ENCODE peak calls at places on chromosomes 13 and 19, in four cellular contexts. P is AG04450, K is A549, I is RWPE1. W is an unnamed sample.

GRCh38 chr13:36752673-36753072 is 66.3 kb upstream of the RFXAP start:
- DNase-seq in I (no peak), K (no peak), P (no peak), W (no peak)

GRCh38 chr13:83327091-83327490 is 555.2 kb downstream of the SLITRK1 start:
- DNase-seq in K (no peak), I (no peak), P (no peak), W (no peak)

GRCh38 chr19:17402982-17403855 is 2.2 kb downstream of the BST2 start:
- DNase-seq in K (peak), P (no peak), I (peak), W (no peak)

GRCh38 chr19:3440082-3440481 is 40.2 kb downstream of the SMIM24 start:
- DNase-seq in I (no peak), K (peak), P (no peak), W (peak)

GRCh38 chr19:48029431-48029830 is 14.4 kb downstream of the CABP5 start:
- DNase-seq in I (no peak), P (no peak), K (no peak), W (no peak)

GRCh38 chr19:10760268-10760944 is 42.5 kb downstream of the DNM2 start:
- DNase-seq in K (no peak), P (no peak), I (no peak), W (no peak)

GRCh38 chr19:33040994-33041827 is 23.5 kb downstream of the RHPN2 start:
- DNase-seq in P (no peak), K (peak), I (peak), W (peak)

GRCh38 chr19:8403820-8404109 is 9.3 kb upstream of the MARCHF2 start:
- DNase-seq in P (no peak), I (no peak), K (no peak), W (no peak)

GRCh38 chr13:22201395-22201794 is 530.5 kb downstream of the FGF9 start:
- DNase-seq in I (no peak), P (no peak), K (no peak), W (no peak)

GRCh38 chr13:109400192-109400591 is 386.2 kb downstream of the IRS2 start:
- DNase-seq in I (no peak), K (no peak), P (no peak), W (no peak)

GRCh38 chr13:84649853-84650252 is 767.6 kb upstream of the SLITRK1 start:
- DNase-seq in P (no peak), I (peak), K (no peak), W (no peak)

GRCh38 chr13:33089311-33089710 is 73.1 kb downstream of the KL start:
- DNase-seq in P (no peak), K (no peak), I (no peak), W (no peak)

GRCh38 chr13:95530178-95530577 is 22.3 kb upstream of the CLDN10 start:
- DNase-seq in I (peak), P (no peak), K (no peak), W (peak)

GRCh38 chr13:101817898-101818297 is 365.4 kb downstream of the ITGBL1 start:
- DNase-seq in K (no peak), P (no peak), I (no peak), W (no peak)

GRCh38 chr13:49652691-49653305 is 24.5 kb downstream of the ARL11 start:
- DNase-seq in K (peak), I (peak), P (no peak), W (no peak)

GRCh38 chr13:33494596-33495214 is 209.2 kb upstream of the STARD13 start:
- DNase-seq in K (no peak), I (peak), P (peak), W (peak)

GRCh38 chr13:42396501-42396900 is 124.5 kb downstream of the AKAP11 start:
- DNase-seq in K (no peak), I (no peak), P (no peak), W (no peak)

GRCh38 chr13:60974296-60974695 is 441.4 kb downstream of the PCDH20 start:
- DNase-seq in I (no peak), K (no peak), P (no peak), W (no peak)

GRCh38 chr19:1967087-1967608 is 26.2 kb downstream of the CSNK1G2 start:
- DNase-seq in K (no peak), I (no peak), P (no peak), W (no peak)

GRCh38 chr19:371501-372160 is 27.0 kb upstream of the MIER2 start:
- DNase-seq in I (no peak), P (no peak), K (no peak), W (peak)

GRCh38 chr13:59722580-59722900 is 441.2 kb downstream of the DIAPH3 start:
- DNase-seq in K (no peak), I (no peak), P (no peak), W (no peak)

GRCh38 chr13:85508683-85509329 is 290.4 kb downstream of the SLITRK6 start:
- DNase-seq in I (no peak), K (no peak), P (no peak), W (no peak)

GRCh38 chr13:72864142-72865035 is 82.5 kb downstream of the PIBF1 start:
- DNase-seq in I (no peak), P (peak), K (no peak), W (no peak)

GRCh38 chr13:110714798-110715394 is 1.4 kb downstream of the ING1 start:
- DNase-seq in K (no peak), I (no peak), P (no peak), W (no peak)

GRCh38 chr13:80340643-80341097 is 256 bp downstream of the SPRY2 start:
- DNase-seq in K (no peak), I (peak), P (no peak), W (peak)

GRCh38 chr19:33267706-33268105 is 34.6 kb downstream of the CEBPA start:
- DNase-seq in P (no peak), K (no peak), I (no peak), W (no peak)

GRCh38 chr19:42325896-42326771 is 699 bp downstream of the MEGF8 start:
- DNase-seq in K (peak), I (peak), P (no peak), W (no peak)

GRCh38 chr19:48498922-48499321 is 12.7 kb downstream of the LMTK3 start:
- DNase-seq in P (no peak), I (no peak), K (no peak), W (no peak)

GRCh38 chr13:46831588-46832194 is 34.7 kb upstream of the ESD start:
- DNase-seq in K (peak), I (peak), P (peak), W (peak)

GRCh38 chr13:101289764-101290163 is 126.5 kb downstream of the NALCN start:
- DNase-seq in K (no peak), I (no peak), P (peak), W (no peak)

GRCh38 chr13:111201304-111201940 is 86.3 kb downstream of the ARHGEF7 start:
- DNase-seq in I (no peak), P (no peak), K (no peak), W (no peak)

GRCh38 chr19:11767633-11768133 is 883 bp downstream of the ZNF441 start:
- DNase-seq in K (no peak), I (peak), P (no peak), W (peak)

GRCh38 chr13:113149711-113150544 is 8.5 kb upstream of the PROZ start:
- DNase-seq in I (no peak), P (no peak), K (no peak), W (no peak)

GRCh38 chr13:95356916-95357315 is 55.7 kb upstream of the ABCC4 start:
- DNase-seq in P (no peak), K (no peak), I (no peak), W (no peak)

GRCh38 chr19:30017172-30017571 is 75.1 kb downstream of the URI1 start:
- DNase-seq in K (no peak), P (no peak), I (no peak), W (no peak)

GRCh38 chr19:30009013-30009412 is 67.0 kb downstream of the URI1 start:
- DNase-seq in I (no peak), P (no peak), K (no peak), W (no peak)

GRCh38 chr19:30020189-30020588 is 78.2 kb downstream of the URI1 start:
- DNase-seq in P (no peak), I (no peak), K (no peak), W (no peak)

GRCh38 chr19:30011051-30011578 is 69.1 kb downstream of the URI1 start:
- DNase-seq in K (no peak), I (no peak), P (no peak), W (no peak)

GRCh38 chr19:30014770-30015169 is 72.7 kb downstream of the URI1 start:
- DNase-seq in I (no peak), P (no peak), K (no peak), W (no peak)
- H3K27ac ChIP-seq in I (no peak), P (no peak), K (no peak), W (no peak)

GRCh38 chr19:18870531-18871172 is 25.3 kb downstream of the CERS1 start:
- DNase-seq in I (no peak), P (no peak), K (no peak), W (no peak)
- H3K27ac ChIP-seq in I (peak), P (no peak), K (no peak), W (no peak)

GRCh38 chr19:45468159-45468651 is 409 bp downstream of the FOSB start:
- DNase-seq in K (no peak), P (no peak), I (no peak), W (peak)
- H3K27ac ChIP-seq in K (peak), P (peak), I (peak), W (peak)

GRCh38 chr19:50233308-50233910 is 30.0 kb downstream of the MYH14 start:
- DNase-seq in K (no peak), I (no peak), P (no peak), W (no peak)
- H3K27ac ChIP-seq in K (no peak), I (no peak), P (no peak), W (no peak)

DNA sequence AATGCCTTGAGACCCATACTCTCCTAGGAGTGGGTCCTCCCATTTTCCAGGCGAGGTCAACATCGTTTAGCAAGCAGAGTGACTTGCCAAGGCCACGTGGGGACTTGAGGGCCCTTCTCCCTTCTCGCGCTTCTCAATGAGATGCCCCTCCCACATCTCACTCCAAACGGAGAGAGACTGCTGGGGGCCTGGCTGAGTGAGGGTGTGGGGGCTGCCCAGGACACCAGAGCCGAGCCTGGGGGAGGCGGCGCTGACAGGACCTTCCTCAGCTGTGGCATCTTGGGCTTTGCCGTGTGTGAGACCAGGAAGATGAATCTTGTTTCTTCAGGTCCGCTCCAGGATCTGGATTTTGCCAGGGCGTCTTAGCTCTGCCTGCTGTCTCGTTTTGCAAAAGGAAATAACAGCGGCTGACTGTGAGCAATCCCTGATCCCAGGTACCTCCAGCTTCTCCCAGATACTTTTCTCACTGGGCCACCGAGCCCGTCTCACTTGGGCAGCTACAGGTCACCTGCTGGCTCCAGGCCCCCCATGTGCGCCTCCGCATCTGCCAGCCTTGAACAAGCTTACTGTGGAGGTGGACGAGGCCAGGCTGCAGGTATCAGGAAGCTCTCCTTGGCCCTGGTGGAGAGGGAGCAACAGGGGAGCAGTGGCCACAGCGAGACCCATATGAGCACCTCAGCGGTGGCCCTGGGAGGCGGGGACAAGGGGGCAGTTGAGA is 6.0 kb downstream of the COX6B2 start:
- DNase-seq in I (no peak), P (no peak), K (no peak), W (no peak)
- H3K27ac ChIP-seq in I (peak), P (no peak), K (no peak), W (no peak)

GRCh38 chr13:45374917-45375316 is 33.9 kb upstream of the TPT1 start:
- DNase-seq in K (no peak), I (no peak), P (no peak), W (no peak)

GRCh38 chr13:45369116-45369515 is 28.1 kb upstream of the TPT1 start:
- DNase-seq in K (no peak), P (no peak), I (no peak), W (no peak)

GRCh38 chr13:45370922-45371406 is 30.0 kb upstream of the TPT1 start:
- DNase-seq in P (peak), K (peak), I (peak), W (peak)

GRCh38 chr13:45373116-45373606 is 32.2 kb upstream of the TPT1 start:
- DNase-seq in I (no peak), K (no peak), P (no peak), W (no peak)

DNA sequence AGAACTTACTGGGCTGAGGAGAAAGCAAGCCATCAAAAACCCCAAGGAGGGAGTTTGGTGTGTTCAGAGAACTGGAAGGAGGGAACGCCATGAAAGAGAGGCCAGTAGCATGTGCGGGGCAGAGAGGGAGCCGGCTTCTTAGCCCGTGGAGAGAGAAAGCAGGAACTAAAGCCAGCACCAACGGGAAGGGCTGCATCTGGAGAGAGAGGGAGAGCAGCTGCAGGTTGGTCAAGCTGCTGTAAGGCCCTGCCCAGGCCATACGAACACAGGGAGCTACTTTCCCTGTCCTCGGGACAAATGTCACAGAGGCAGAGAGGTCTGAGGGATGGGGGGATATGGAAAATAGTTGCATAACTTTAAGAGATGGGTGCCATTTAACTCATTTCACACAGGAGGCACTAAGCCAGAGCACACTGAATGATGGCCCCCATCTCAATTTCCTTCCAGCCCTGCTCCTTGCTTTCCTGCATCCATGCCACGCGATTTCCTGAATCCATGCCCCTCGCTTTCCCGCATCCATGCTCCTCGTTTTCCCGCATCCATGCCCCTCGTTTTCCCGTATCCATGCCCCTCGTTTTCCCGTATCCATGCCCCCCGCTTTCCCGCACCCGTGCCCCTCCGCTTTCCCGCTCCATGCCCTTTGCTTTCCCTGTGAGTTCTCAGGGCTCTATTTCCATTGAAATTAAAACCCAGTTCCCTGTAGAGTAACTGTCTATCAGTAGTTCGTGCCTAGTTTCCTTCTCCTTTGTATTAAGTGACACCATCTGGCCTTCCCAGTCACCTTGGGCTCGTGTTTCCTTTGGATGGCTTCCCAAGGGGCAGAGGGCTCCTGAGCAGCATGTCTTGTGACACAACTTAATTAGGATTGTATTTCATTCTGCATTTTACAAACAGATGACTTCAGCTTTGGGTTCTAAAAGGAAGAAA is 31.5 kb upstream of the TPT1 start:
- DNase-seq in P (no peak), I (no peak), K (no peak), W (no peak)
- H3K27ac ChIP-seq in P (no peak), I (peak), K (no peak), W (no peak)

GRCh38 chr19:30449191-30449590 is 77.0 kb downstream of the ZNF536 start:
- DNase-seq in P (no peak), I (no peak), K (no peak), W (no peak)
- H3K27ac ChIP-seq in P (no peak), I (no peak), K (no peak), W (peak)

GRCh38 chr19:39817888-39818561 is 15.9 kb downstream of the DYRK1B start:
- DNase-seq in P (no peak), I (no peak), K (no peak), W (no peak)

GRCh38 chr19:39814595-39814994 is 19.4 kb downstream of the DYRK1B start:
- DNase-seq in K (no peak), P (no peak), I (no peak), W (no peak)

GRCh38 chr19:39818626-39819097 is 15.3 kb downstream of the DYRK1B start:
- DNase-seq in K (no peak), I (no peak), P (no peak), W (no peak)

GRCh38 chr19:39813264-39813998 is 20.5 kb downstream of the DYRK1B start:
- DNase-seq in I (no peak), P (no peak), K (no peak), W (no peak)

DNA sequence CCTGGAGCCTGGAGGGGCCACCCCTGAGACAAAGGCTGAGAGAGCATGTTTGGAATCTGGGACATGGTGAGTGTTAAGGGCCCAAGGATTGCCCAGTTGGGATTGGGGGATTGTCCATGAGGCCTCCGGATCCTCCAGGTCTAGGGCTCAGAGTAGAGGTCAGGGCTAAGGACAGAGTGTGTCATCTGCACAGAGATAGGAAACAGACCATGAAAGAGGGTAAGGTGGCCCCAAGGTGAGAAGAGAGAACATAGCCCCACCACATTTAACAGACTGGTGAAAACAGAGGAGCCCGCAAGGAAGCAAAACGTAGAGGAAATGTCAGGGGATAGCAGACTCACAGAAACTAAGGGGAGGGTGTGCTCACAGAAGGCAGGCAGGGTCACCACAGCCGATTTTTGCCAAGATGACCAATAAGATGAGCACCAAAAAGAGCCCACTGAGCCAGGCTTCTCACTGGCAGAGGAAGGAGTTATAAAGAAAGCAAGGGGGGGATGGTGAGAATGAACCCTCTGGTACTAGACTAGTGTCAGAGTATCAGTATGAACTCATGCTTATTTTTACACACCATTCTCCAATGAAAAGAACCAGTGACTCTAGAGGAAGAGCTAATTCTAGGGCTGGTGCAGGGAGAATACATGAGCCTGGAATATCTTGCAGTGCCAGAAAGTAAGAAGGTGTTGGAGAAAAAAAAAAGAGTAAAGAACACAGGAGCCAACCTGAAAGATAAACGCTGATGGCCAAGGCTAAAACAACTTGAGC is 17.5 kb downstream of the DYRK1B start:
- DNase-seq in P (no peak), I (no peak), K (no peak), W (no peak)
- H3K27ac ChIP-seq in P (no peak), I (no peak), K (no peak), W (no peak)

W was measured in SJSA1.